ENCODE peak calls at places on chromosome 18, in seven cellular contexts. S, R, C, Y, V, W and M are unnamed samples.

GRCh38 chr18:77006305-77007175 is 126.0 kb downstream of the MBP start:
- DNase-seq in C (peak; percentile 82), Y (no peak), R (no peak), W (no peak), V (no peak), S (no peak), M (no peak)

GRCh38 chr18:28439870-28440269 is 262.9 kb upstream of the CDH2 start:
- DNase-seq in W (no peak), R (peak; percentile 2), S (no peak), C (no peak), V (no peak), Y (no peak), M (no peak)

GRCh38 chr18:5237723-5238370 is 40.8 kb upstream of the AKAIN1 start:
- DNase-seq in C (peak; percentile 86), V (peak; percentile 85), W (peak; percentile 55), R (peak; percentile 96), S (peak; percentile 8), Y (peak; percentile 97), M (peak; percentile 86)

GRCh38 chr18:79048245-79048632 is 21.0 kb upstream of the ATP9B start:
- DNase-seq in Y (no peak), R (no peak), S (no peak), V (no peak), C (no peak), W (no peak), M (no peak)

GRCh38 chr18:60053747-60054304 is 154.0 kb downstream of the PMAIP1 start:
- DNase-seq in C (no peak), S (no peak), R (peak; percentile 97), W (no peak), V (no peak), Y (no peak), M (peak; percentile 92)

GRCh38 chr18:23810396-23810795 is 121.1 kb downstream of the LAMA3 start:
- DNase-seq in C (no peak), S (no peak), Y (peak; percentile 62), R (no peak), V (no peak), W (no peak), M (no peak)

GRCh38 chr18:12791631-12792030 is 88.8 kb downstream of the PSMG2 start:
- DNase-seq in R (no peak), W (no peak), V (no peak), Y (no peak), C (no peak), S (no peak), M (no peak)

GRCh38 chr18:12820526-12820925 is 63.5 kb downstream of the PTPN2 start:
- DNase-seq in C (peak; percentile 51), W (no peak), Y (no peak), S (no peak), R (no peak), V (no peak), M (no peak)

GRCh38 chr18:59624384-59624760 is 72.9 kb downstream of the CCBE1 start:
- DNase-seq in W (no peak), V (no peak), C (no peak), S (no peak), R (no peak), Y (no peak), M (no peak)

GRCh38 chr18:63158012-63158631 is 161.4 kb downstream of the BCL2 start:
- DNase-seq in R (no peak), V (no peak), Y (peak; percentile 70), S (no peak), C (no peak), W (no peak), M (no peak)

GRCh38 chr18:830315-830901 is 18.4 kb upstream of the YES1 start:
- DNase-seq in Y (no peak), C (peak; percentile 64), W (no peak), V (no peak), R (peak; percentile 82), S (no peak), M (peak; percentile 56)

GRCh38 chr18:11149441-11150270 is at the start of gene PIEZO2:
- DNase-seq in V (no peak), S (peak; percentile 17), C (peak; percentile 88), W (no peak), Y (no peak), R (peak; percentile 68), M (no peak)

GRCh38 chr18:12376034-12376717 is 851 bp downstream of the AFG3L2 start:
- DNase-seq in V (no peak), Y (peak; percentile 62), R (peak; percentile 23), S (no peak), C (peak; percentile 20), W (no peak), M (peak; percentile 55)

GRCh38 chr18:36312806-36313395 is 15.4 kb downstream of the FHOD3 start:
- DNase-seq in Y (no peak), W (no peak), R (peak; percentile 32), S (no peak), C (no peak), V (no peak), M (no peak)

GRCh38 chr18:839224-840079 is 27.4 kb upstream of the YES1 start:
- DNase-seq in C (peak; percentile 72), Y (peak; percentile 99), S (peak; percentile 83), W (peak; percentile 66), R (peak; percentile 94), V (peak; percentile 79), M (peak; percentile 73)

GRCh38 chr18:961644-962355 is 57.1 kb downstream of the ADCYAP1 start:
- DNase-seq in C (peak; percentile 20), R (peak; percentile 55), Y (peak; percentile 72), S (peak; percentile 18), V (peak; percentile 4), W (no peak), M (peak; percentile 48)

GRCh38 chr18:54947115-54947514 is 12.1 kb downstream of the CCDC68 start:
- DNase-seq in S (no peak), W (no peak), V (no peak), C (no peak), R (peak; percentile 20), Y (no peak), M (no peak)

GRCh38 chr18:44637210-44638051 is 43.3 kb upstream of the SETBP1 start:
- DNase-seq in R (peak; percentile 42), S (no peak), Y (no peak), W (no peak), V (no peak), C (no peak), M (no peak)